ENCODE peak calls at places on chromosome 5, in four cellular contexts. L is IMR-90, M is neuronal stem cell, U is trophoblast cell. Y is an unnamed sample.

GRCh38 chr5:32123058-32123805 is 50.9 kb downstream of the GOLPH3 start:
- DNase-seq in M (no peak), L (peak), U (no peak), Y (no peak)

GRCh38 chr5:59484618-59485017 is 408.9 kb downstream of the PDE4D start:
- DNase-seq in U (no peak), L (no peak), M (no peak), Y (no peak)

GRCh38 chr5:80957031-80957761 is 3.0 kb upstream of the RASGRF2 start:
- DNase-seq in M (no peak), U (peak), L (no peak), Y (peak)

GRCh38 chr5:39616131-39616530 is 191.4 kb upstream of the DAB2 start:
- DNase-seq in L (no peak), U (no peak), M (no peak), Y (no peak)

GRCh38 chr5:123116063-123116462 is 27.0 kb downstream of the PRDM6 start:
- DNase-seq in U (no peak), M (no peak), L (peak), Y (no peak)

GRCh38 chr5:38583500-38583899 is 27.1 kb upstream of the LIFR start:
- DNase-seq in M (no peak), U (no peak), L (no peak), Y (no peak)

GRCh38 chr5:1184481-1184880 is 16.9 kb upstream of the SLC6A19 start:
- DNase-seq in M (no peak), U (no peak), L (no peak), Y (no peak)

GRCh38 chr5:138611295-138612220 is 36.4 kb upstream of the HSPA9 start:
- DNase-seq in U (peak), M (no peak), L (no peak), Y (peak)

GRCh38 chr5:66989286-66989685 is 207.3 kb downstream of the CD180 start:
- DNase-seq in M (no peak), L (peak), U (no peak), Y (peak)

GRCh38 chr5:152711996-152712395 is 306.9 kb upstream of the NMUR2 start:
- DNase-seq in U (peak), L (no peak), M (no peak), Y (no peak)

GRCh38 chr5:42666821-42667325 is 89.7 kb upstream of the CCDC152 start:
- DNase-seq in L (no peak), M (no peak), U (no peak), Y (no peak)

GRCh38 chr5:169886033-169886432 is 94.3 kb downstream of the INSYN2B start:
- DNase-seq in U (no peak), M (no peak), L (no peak), Y (no peak)

GRCh38 chr5:124438390-124439380 is 307.8 kb downstream of the ZNF608 start:
- DNase-seq in L (no peak), U (no peak), M (no peak), Y (peak)

GRCh38 chr5:159905496-159905895 is 10.8 kb upstream of the ADRA1B start:
- DNase-seq in U (no peak), M (no peak), L (peak), Y (no peak)

GRCh38 chr5:28809811-28810750 is 1771.7 kb upstream of the CDH9 start:
- DNase-seq in M (no peak), L (no peak), U (peak), Y (no peak)

GRCh38 chr5:125160787-125161502 is 414.5 kb upstream of the ZNF608 start:
- DNase-seq in M (peak), U (no peak), L (peak), Y (peak)

GRCh38 chr5:83608122-83608521 is 112.5 kb downstream of the HAPLN1 start:
- DNase-seq in M (peak), U (peak), L (peak), Y (peak)

GRCh38 chr5:1133510-1134255 is 21.8 kb upstream of the SLC12A7 start:
- DNase-seq in M (no peak), U (no peak), L (no peak), Y (no peak)

GRCh38 chr5:134989291-134989830 is 21.7 kb downstream of the CATSPER3 start:
- DNase-seq in M (no peak), L (peak), U (no peak), Y (peak)

GRCh38 chr5:661891-662750 is 31.0 kb downstream of the TPPP start:
- DNase-seq in M (no peak), U (no peak), L (no peak), Y (no peak)

GRCh38 chr5:78995521-78995920 is 10.4 kb upstream of the ARSB start:
- DNase-seq in L (no peak), M (no peak), U (peak), Y (no peak)

GRCh38 chr5:38548064-38548759 is 8.2 kb downstream of the LIFR start:
- DNase-seq in L (no peak), U (no peak), M (no peak), Y (no peak)

GRCh38 chr5:172276214-172276613 is 7.3 kb downstream of the UBTD2 start:
- DNase-seq in L (peak), U (peak), M (no peak), Y (no peak)

GRCh38 chr5:43316421-43316820 is 3.2 kb upstream of the HMGCS1 start:
- DNase-seq in L (no peak), U (no peak), M (no peak), Y (no peak)

GRCh38 chr5:147520450-147520849 is 10.6 kb upstream of the DPYSL3 start:
- DNase-seq in L (peak), U (no peak), M (no peak), Y (peak)

GRCh38 chr5:167296680-167297079 is 994.8 kb upstream of the WWC1 start:
- DNase-seq in U (no peak), L (no peak), M (no peak), Y (peak)

GRCh38 chr5:174505621-174506020 is 218.8 kb upstream of the MSX2 start:
- DNase-seq in L (peak), M (no peak), U (no peak), Y (no peak)

GRCh38 chr5:14134086-14134485 is 9.1 kb upstream of the TRIO start:
- DNase-seq in U (no peak), L (no peak), M (no peak), Y (no peak)

GRCh38 chr5:103519550-103519949 is 43.0 kb downstream of the NUDT12 start:
- DNase-seq in M (no peak), U (peak), L (peak), Y (peak)

GRCh38 chr5:172361566-172362238 is 78.1 kb upstream of the UBTD2 start:
- DNase-seq in U (peak), M (no peak), L (peak), Y (peak)

GRCh38 chr5:123545506-123545905 is 33.5 kb downstream of the CSNK1G3 start:
- DNase-seq in L (no peak), M (no peak), U (peak), Y (peak)

GRCh38 chr5:97979740-97980139 is 793.7 kb upstream of the RGMB start:
- DNase-seq in L (peak), U (no peak), M (no peak), Y (no peak)

DNA sequence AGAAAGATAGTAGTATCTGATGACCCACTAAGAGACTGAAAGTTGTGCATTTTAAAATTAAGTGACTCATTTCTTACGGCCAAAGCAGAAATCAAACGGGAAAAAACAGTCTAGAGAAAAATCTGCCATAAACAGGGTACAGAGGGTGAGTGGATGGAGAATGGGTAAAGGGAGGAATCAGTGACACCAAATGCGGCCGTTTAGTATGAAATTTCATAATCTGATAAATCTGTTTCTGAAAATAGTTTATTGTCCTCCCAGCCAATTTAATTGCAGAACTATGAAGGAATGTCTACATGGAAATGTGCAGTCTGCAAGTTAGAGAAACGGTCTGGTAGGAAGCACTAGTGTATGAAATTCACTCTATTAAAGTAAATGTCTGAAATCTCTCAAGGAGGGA is 39.5 kb downstream of the ADAMTS12 start:
- DNase-seq in M (no peak), U (no peak), L (no peak), Y (no peak)
- H2BK5ac ChIP-seq in M (no peak), U (no peak), L (peak), Y (no peak)

GRCh38 chr5:140011297-140011802 is 31.7 kb downstream of the NRG2 start:
- DNase-seq in U (no peak), L (peak), M (no peak), Y (no peak)
- H3K27ac ChIP-seq in U (no peak), L (no peak), M (no peak), Y (no peak)

GRCh38 chr5:155898284-155898683 is 428.7 kb upstream of the SGCD start:
- DNase-seq in M (no peak), L (no peak), U (peak), Y (no peak)
- H3K4me2 ChIP-seq in M (no peak), L (no peak), U (no peak), Y (no peak)

GRCh38 chr5:157548513-157549282 is 26.9 kb downstream of the ADAM19 start:
- DNase-seq in U (peak), M (no peak), L (peak), Y (no peak)
- H2BK5ac ChIP-seq in U (no peak), M (no peak), L (peak), Y (no peak)

DNA sequence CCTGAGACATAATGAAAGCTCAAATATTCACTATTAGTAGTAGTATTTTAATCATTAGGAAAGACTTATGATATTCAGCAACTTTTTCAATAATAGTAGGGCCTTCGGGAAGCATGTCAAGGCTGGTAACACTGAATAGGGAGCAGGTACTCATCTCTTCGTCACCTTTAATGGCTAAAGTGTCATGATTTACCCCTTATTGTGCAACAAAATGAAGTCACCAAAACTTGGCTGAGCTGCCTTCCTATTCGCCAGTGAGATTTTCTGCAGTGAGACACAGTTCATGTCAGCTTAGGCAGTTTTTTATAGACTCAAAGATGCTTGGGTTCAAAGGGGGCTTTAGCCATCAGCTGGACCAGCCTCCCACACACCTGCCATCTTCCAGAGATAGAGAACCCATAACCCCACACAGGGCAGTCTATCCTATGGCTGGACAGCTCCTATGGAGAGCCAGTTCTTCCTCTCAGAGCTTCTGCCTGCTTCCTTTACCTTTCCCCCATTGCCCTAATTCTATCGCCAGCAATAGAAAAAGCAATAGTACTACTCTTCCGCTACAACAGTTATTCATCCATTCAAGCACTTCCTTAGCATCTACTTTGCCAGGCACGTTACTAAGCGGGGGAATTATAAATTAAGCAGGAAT is 2.3 kb upstream of the CPLX2 start:
- DNase-seq in U (no peak), L (no peak), M (no peak), Y (no peak)
- H3K27ac ChIP-seq in U (no peak), L (no peak), M (no peak), Y (no peak)

GRCh38 chr5:90549223-90549622 is 9.4 kb upstream of the ADGRV1 start:
- DNase-seq in M (no peak), U (no peak), L (no peak), Y (no peak)

GRCh38 chr5:90547072-90547536 is 11.5 kb upstream of the ADGRV1 start:
- DNase-seq in U (no peak), L (no peak), M (no peak), Y (no peak)

GRCh38 chr5:90546216-90546837 is 12.3 kb upstream of the ADGRV1 start:
- DNase-seq in U (no peak), L (no peak), M (no peak), Y (no peak)

GRCh38 chr5:90549729-90550275 is 8.8 kb upstream of the ADGRV1 start:
- DNase-seq in M (no peak), U (no peak), L (no peak), Y (no peak)

GRCh38 chr5:90548069-90548593 is 10.5 kb upstream of the ADGRV1 start:
- DNase-seq in U (no peak), M (no peak), L (no peak), Y (peak)
- H3K4me2 ChIP-seq in U (no peak), M (no peak), L (no peak), Y (no peak)

DNA sequence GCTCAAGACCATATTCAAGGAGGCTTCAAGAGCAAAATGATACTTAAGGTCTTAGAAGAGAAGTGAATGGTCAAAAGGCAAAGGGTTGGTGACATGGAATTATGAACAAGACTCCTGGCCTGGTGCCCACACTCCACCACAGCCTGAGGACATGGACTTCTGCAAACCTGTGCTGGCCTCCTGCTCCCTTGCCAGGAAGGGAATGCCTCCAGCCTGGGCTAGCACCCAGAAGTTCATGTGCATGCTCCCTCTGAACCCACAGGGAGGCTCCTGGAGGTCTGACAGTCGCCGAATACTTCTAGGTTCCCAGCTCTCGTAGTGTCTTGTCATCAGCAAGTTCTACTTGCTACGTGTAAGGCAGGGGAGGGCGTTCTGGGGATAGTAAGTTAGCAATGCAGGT is 156.7 kb downstream of the FSTL4 start:
- DNase-seq in M (no peak), U (no peak), L (no peak), Y (no peak)
- H2BK5ac ChIP-seq in M (no peak), U (no peak), L (no peak), Y (no peak)

DNA sequence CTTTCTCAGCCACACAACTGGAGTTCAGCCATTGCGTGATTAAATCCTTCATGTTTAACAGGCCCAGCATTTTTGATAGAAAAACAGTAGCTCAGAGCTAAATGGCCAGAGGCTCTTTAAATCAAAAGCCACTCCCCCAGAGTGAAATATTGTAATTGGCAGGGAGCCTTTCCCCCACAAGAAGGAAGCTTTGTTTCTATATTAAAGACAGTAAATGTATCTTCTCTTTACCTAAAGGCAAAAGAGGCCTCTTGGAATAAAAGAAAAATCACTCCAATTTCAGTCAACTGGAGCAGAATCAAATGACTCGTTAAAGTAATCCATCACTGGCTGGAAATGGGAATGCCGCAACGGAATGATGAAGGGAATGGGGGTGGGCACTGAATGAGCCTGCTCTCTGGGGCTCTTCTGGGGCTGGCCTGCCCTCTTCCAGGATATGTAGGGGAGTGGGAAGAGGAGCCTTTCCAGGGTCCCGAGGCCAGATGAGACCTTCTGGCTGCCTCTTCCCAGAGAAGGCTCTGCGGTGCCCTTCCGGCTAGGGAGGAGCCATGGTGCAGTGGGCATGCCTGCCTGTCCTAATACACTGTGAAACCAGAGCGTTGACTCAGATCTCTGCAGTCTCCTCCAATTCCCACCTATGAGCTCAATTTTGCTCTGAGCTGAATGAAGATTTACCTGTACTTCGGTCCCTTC is 45.2 kb downstream of the ANKDD1B start:
- DNase-seq in M (no peak), U (no peak), L (peak), Y (no peak)
- H3K27ac ChIP-seq in M (no peak), U (no peak), L (peak), Y (no peak)